ENCODE peak calls at places on chromosomes 5 and 9, in eight cellular contexts. One of them, this sample, is unnamed.

GRCh38 chr9:37554318-37554717 is 21.9 kb downstream of the FBXO10 start:
- DNase-seq in HCT116: no peak
- DNase-seq in prostate gland: no peak
- DNase-seq in ovary: no peak
- DNase-seq in stomach: no peak
- DNase-seq in heart left ventricle: no peak
- DNase-seq in Peyer's patch: no peak
- DNase-seq in esophagus muscularis mucosa: no peak
- DNase-seq in this sample: no peak

GRCh38 chr5:71475788-71476384 is 20.4 kb downstream of the BDP1 start:
- DNase-seq in Peyer's patch: no peak
- DNase-seq in stomach: no peak
- DNase-seq in HCT116: no peak
- DNase-seq in esophagus muscularis mucosa: no peak
- DNase-seq in heart left ventricle: no peak
- DNase-seq in prostate gland: no peak
- DNase-seq in ovary: no peak
- DNase-seq in this sample: no peak

GRCh38 chr5:73448072-73448432 is 525 bp downstream of the FOXD1 start:
- DNase-seq in prostate gland: no peak
- DNase-seq in esophagus muscularis mucosa: no peak
- DNase-seq in ovary: no peak
- DNase-seq in heart left ventricle: no peak
- DNase-seq in HCT116: no peak
- DNase-seq in stomach: no peak
- DNase-seq in Peyer's patch: peak; percentile 68
- DNase-seq in this sample: peak; percentile 78

GRCh38 chr5:5424736-5425135 is 2.3 kb downstream of the ICE1 start:
- DNase-seq in stomach: no peak
- DNase-seq in esophagus muscularis mucosa: peak; percentile 42
- DNase-seq in Peyer's patch: no peak
- DNase-seq in heart left ventricle: no peak
- DNase-seq in prostate gland: no peak
- DNase-seq in HCT116: no peak
- DNase-seq in ovary: no peak
- DNase-seq in this sample: no peak

GRCh38 chr5:10424124-10424731 is 17.5 kb upstream of the ROPN1L start:
- DNase-seq in heart left ventricle: no peak
- DNase-seq in ovary: no peak
- DNase-seq in stomach: no peak
- DNase-seq in prostate gland: peak; percentile 17
- DNase-seq in Peyer's patch: no peak
- DNase-seq in esophagus muscularis mucosa: no peak
- DNase-seq in HCT116: peak; percentile 8
- DNase-seq in this sample: no peak

GRCh38 chr5:106876665-106877194 is 794.0 kb downstream of the EFNA5 start:
- DNase-seq in Peyer's patch: no peak
- DNase-seq in prostate gland: no peak
- DNase-seq in stomach: no peak
- DNase-seq in HCT116: no peak
- DNase-seq in heart left ventricle: no peak
- DNase-seq in ovary: no peak
- DNase-seq in esophagus muscularis mucosa: no peak
- DNase-seq in this sample: no peak

GRCh38 chr5:93611900-93612898 is 29.2 kb downstream of the NR2F1 start:
- DNase-seq in heart left ventricle: no peak
- DNase-seq in ovary: peak; percentile 67
- DNase-seq in HCT116: no peak
- DNase-seq in esophagus muscularis mucosa: no peak
- DNase-seq in prostate gland: no peak
- DNase-seq in stomach: no peak
- DNase-seq in Peyer's patch: peak; percentile 70
- DNase-seq in this sample: peak; percentile 73

GRCh38 chr5:79062431-79062830 is 7.0 kb downstream of the DMGDH start:
- DNase-seq in ovary: no peak
- DNase-seq in heart left ventricle: no peak
- DNase-seq in prostate gland: no peak
- DNase-seq in Peyer's patch: no peak
- DNase-seq in HCT116: no peak
- DNase-seq in esophagus muscularis mucosa: no peak
- DNase-seq in stomach: no peak
- DNase-seq in this sample: no peak

GRCh38 chr9:35295369-35296036 is 133.7 kb downstream of the UNC13B start:
- DNase-seq in Peyer's patch: no peak
- DNase-seq in heart left ventricle: no peak
- DNase-seq in prostate gland: no peak
- DNase-seq in esophagus muscularis mucosa: no peak
- DNase-seq in stomach: no peak
- DNase-seq in ovary: no peak
- DNase-seq in HCT116: no peak
- DNase-seq in this sample: no peak

GRCh38 chr5:17305964-17306725 is 88.7 kb downstream of the BASP1 start:
- DNase-seq in prostate gland: peak; percentile 92
- DNase-seq in stomach: peak; percentile 70
- DNase-seq in Peyer's patch: no peak
- DNase-seq in HCT116: no peak
- DNase-seq in esophagus muscularis mucosa: no peak
- DNase-seq in heart left ventricle: peak; percentile 23
- DNase-seq in ovary: no peak
- DNase-seq in this sample: no peak

GRCh38 chr5:116577064-116577788 is 2.6 kb upstream of the SEMA6A start:
- DNase-seq in stomach: no peak
- DNase-seq in prostate gland: no peak
- DNase-seq in esophagus muscularis mucosa: no peak
- DNase-seq in heart left ventricle: no peak
- DNase-seq in Peyer's patch: no peak
- DNase-seq in HCT116: no peak
- DNase-seq in ovary: no peak
- DNase-seq in this sample: no peak

GRCh38 chr5:167652690-167653089 is 638.8 kb upstream of the WWC1 start:
- DNase-seq in esophagus muscularis mucosa: no peak
- DNase-seq in Peyer's patch: no peak
- DNase-seq in prostate gland: no peak
- DNase-seq in heart left ventricle: no peak
- DNase-seq in HCT116: no peak
- DNase-seq in ovary: no peak
- DNase-seq in stomach: no peak
- DNase-seq in this sample: no peak

GRCh38 chr5:144309265-144309664 is 138.6 kb downstream of the KCTD16 start:
- DNase-seq in esophagus muscularis mucosa: no peak
- DNase-seq in HCT116: no peak
- DNase-seq in ovary: no peak
- DNase-seq in prostate gland: no peak
- DNase-seq in heart left ventricle: no peak
- DNase-seq in Peyer's patch: no peak
- DNase-seq in stomach: no peak
- DNase-seq in this sample: no peak

GRCh38 chr9:133945977-133946753 is 46.0 kb downstream of the VAV2 start:
- DNase-seq in stomach: no peak
- DNase-seq in heart left ventricle: peak; percentile 21
- DNase-seq in Peyer's patch: no peak
- DNase-seq in HCT116: no peak
- DNase-seq in ovary: no peak
- DNase-seq in esophagus muscularis mucosa: no peak
- DNase-seq in prostate gland: no peak
- DNase-seq in this sample: peak; percentile 87

GRCh38 chr9:133946840-133947486 is 45.2 kb downstream of the VAV2 start:
- DNase-seq in heart left ventricle: peak; percentile 13
- DNase-seq in ovary: no peak
- DNase-seq in Peyer's patch: no peak
- DNase-seq in esophagus muscularis mucosa: no peak
- DNase-seq in HCT116: no peak
- DNase-seq in stomach: no peak
- DNase-seq in prostate gland: no peak
- DNase-seq in this sample: peak; percentile 43

GRCh38 chr9:133944746-133945135 is 47.4 kb downstream of the VAV2 start:
- DNase-seq in Peyer's patch: no peak
- DNase-seq in prostate gland: peak; percentile 33
- DNase-seq in ovary: no peak
- DNase-seq in heart left ventricle: peak; percentile 32
- DNase-seq in esophagus muscularis mucosa: no peak
- DNase-seq in HCT116: no peak
- DNase-seq in stomach: no peak
- DNase-seq in this sample: peak; percentile 74

GRCh38 chr9:133943781-133944745 is 48.1 kb downstream of the VAV2 start:
- DNase-seq in heart left ventricle: peak; percentile 22
- DNase-seq in stomach: no peak
- DNase-seq in ovary: no peak
- DNase-seq in prostate gland: no peak
- DNase-seq in HCT116: no peak
- DNase-seq in esophagus muscularis mucosa: no peak
- DNase-seq in Peyer's patch: no peak
- DNase-seq in this sample: peak; percentile 62

GRCh38 chr9:133945314-133945975 is 46.7 kb downstream of the VAV2 start:
- DNase-seq in ovary: no peak
- DNase-seq in heart left ventricle: peak; percentile 20
- DNase-seq in prostate gland: no peak
- DNase-seq in Peyer's patch: no peak
- DNase-seq in stomach: no peak
- DNase-seq in esophagus muscularis mucosa: no peak
- DNase-seq in HCT116: no peak
- DNase-seq in this sample: peak; percentile 89
- TF ChIP-seq POLR2A in ovary: no peak
- TF ChIP-seq POLR2A in heart left ventricle: no peak
- TF ChIP-seq POLR2A in prostate gland: no peak
- TF ChIP-seq POLR2A in Peyer's patch: no peak
- TF ChIP-seq POLR2A in stomach: no peak
- TF ChIP-seq POLR2A in esophagus muscularis mucosa: no peak
- TF ChIP-seq POLR2A in HCT116: no peak
- TF ChIP-seq POLR2A in this sample: no peak

DNA sequence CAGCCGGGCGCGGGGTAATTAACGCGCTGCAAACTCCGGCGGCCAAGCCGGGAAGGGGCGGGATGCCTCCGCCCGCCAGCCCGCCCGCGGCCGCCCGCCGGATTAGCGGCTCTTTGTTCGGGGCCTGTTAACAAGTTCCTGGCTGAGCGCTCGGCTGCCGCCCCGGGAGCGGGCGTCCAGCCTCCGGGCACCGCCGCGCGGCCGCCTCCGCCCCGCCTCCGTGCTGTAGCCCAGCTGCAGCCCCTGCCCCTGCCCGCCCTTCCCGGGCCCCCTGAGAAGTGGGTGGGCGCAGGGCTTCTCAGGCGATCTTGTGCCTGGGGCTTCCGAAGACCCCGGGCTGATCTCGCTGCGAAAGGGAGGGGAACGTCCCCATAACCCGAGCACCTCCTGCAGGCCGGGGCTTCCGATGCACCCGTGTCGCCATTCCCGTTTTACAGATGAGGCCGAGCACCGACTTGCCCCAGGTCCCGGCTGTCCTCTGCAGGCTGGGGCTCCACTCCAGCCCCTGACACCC is 7.6 kb downstream of the UNC5A start:
- DNase-seq in esophagus muscularis mucosa: no peak
- DNase-seq in prostate gland: no peak
- DNase-seq in HCT116: no peak
- DNase-seq in Peyer's patch: no peak
- DNase-seq in heart left ventricle: no peak
- DNase-seq in ovary: no peak
- DNase-seq in stomach: no peak
- DNase-seq in this sample: no peak
- TF ChIP-seq CTCF in esophagus muscularis mucosa: no peak
- TF ChIP-seq CTCF in prostate gland: no peak
- TF ChIP-seq CTCF in HCT116: no peak
- TF ChIP-seq CTCF in Peyer's patch: no peak
- TF ChIP-seq CTCF in heart left ventricle: peak; percentile 20
- TF ChIP-seq CTCF in ovary: no peak
- TF ChIP-seq CTCF in stomach: no peak
- TF ChIP-seq CTCF in this sample: no peak

GRCh38 chr9:131720330-131720729 is 19.5 kb downstream of the RAPGEF1 start:
- DNase-seq in HCT116: no peak
- DNase-seq in heart left ventricle: no peak
- DNase-seq in ovary: no peak
- DNase-seq in esophagus muscularis mucosa: no peak
- DNase-seq in stomach: no peak
- DNase-seq in prostate gland: no peak
- DNase-seq in Peyer's patch: no peak
- DNase-seq in this sample: no peak
- H3K27ac ChIP-seq in HCT116: no peak overlapping the region
- H3K27ac ChIP-seq in heart left ventricle: no peak overlapping the region
- H3K27ac ChIP-seq in ovary: no peak overlapping the region
- H3K27ac ChIP-seq in esophagus muscularis mucosa: no peak overlapping the region
- H3K27ac ChIP-seq in stomach: peak overlapping the region; percentile 62
- H3K27ac ChIP-seq in prostate gland: no peak overlapping the region
- H3K27ac ChIP-seq in Peyer's patch: peak overlapping the region; percentile 15
- H3K27ac ChIP-seq in this sample: no peak overlapping the region

GRCh38 chr9:133786936-133787748 is 49.0 kb upstream of the SARDH start:
- DNase-seq in Peyer's patch: no peak
- DNase-seq in heart left ventricle: no peak
- DNase-seq in HCT116: no peak
- DNase-seq in prostate gland: no peak
- DNase-seq in stomach: no peak
- DNase-seq in ovary: no peak
- DNase-seq in esophagus muscularis mucosa: no peak
- DNase-seq in this sample: no peak

GRCh38 chr9:133784731-133785561 is 46.8 kb upstream of the SARDH start:
- DNase-seq in stomach: no peak
- DNase-seq in ovary: no peak
- DNase-seq in HCT116: no peak
- DNase-seq in esophagus muscularis mucosa: no peak
- DNase-seq in prostate gland: no peak
- DNase-seq in heart left ventricle: no peak
- DNase-seq in Peyer's patch: no peak
- DNase-seq in this sample: no peak

GRCh38 chr9:133785753-133786370 is 47.7 kb upstream of the SARDH start:
- DNase-seq in HCT116: no peak
- DNase-seq in Peyer's patch: no peak
- DNase-seq in ovary: no peak
- DNase-seq in stomach: no peak
- DNase-seq in prostate gland: no peak
- DNase-seq in esophagus muscularis mucosa: no peak
- DNase-seq in heart left ventricle: no peak
- DNase-seq in this sample: no peak

GRCh38 chr9:133787749-133788015 is 49.5 kb upstream of the SARDH start:
- DNase-seq in prostate gland: no peak
- DNase-seq in stomach: peak; percentile 63
- DNase-seq in Peyer's patch: peak; percentile 78
- DNase-seq in heart left ventricle: no peak
- DNase-seq in ovary: no peak
- DNase-seq in HCT116: no peak
- DNase-seq in esophagus muscularis mucosa: no peak
- DNase-seq in this sample: peak; percentile 92

DNA sequence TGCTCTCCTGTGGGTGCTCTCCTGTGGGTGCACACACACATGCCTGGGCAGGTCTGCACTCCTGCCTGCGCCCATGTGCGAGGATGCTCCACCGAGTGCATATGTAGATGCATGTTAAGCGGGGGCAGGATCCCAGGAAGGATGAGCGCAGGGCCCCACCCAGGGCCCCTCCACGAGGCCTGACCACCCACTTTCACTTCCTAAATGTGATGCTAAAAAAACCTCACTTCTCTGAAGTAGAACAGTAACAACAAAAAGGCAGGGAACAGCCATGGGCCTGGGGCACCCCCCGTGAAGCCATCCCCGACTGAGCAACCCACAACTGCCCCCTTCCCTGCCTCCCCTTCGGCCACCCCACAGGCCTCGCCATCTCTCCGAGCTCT is 48.2 kb upstream of the SARDH start:
- DNase-seq in esophagus muscularis mucosa: no peak
- DNase-seq in ovary: no peak
- DNase-seq in Peyer's patch: no peak
- DNase-seq in stomach: no peak
- DNase-seq in heart left ventricle: no peak
- DNase-seq in prostate gland: no peak
- DNase-seq in HCT116: no peak
- DNase-seq in this sample: peak; percentile 88
- TF ChIP-seq POLR2A in esophagus muscularis mucosa: no peak
- TF ChIP-seq POLR2A in ovary: no peak
- TF ChIP-seq POLR2A in Peyer's patch: no peak
- TF ChIP-seq POLR2A in stomach: no peak
- TF ChIP-seq POLR2A in heart left ventricle: no peak
- TF ChIP-seq POLR2A in prostate gland: no peak
- TF ChIP-seq POLR2A in HCT116: no peak
- TF ChIP-seq POLR2A in this sample: no peak

This sample was measured in spleen.